ENCODE peak calls at places on chromosomes 1 and 21, in eight cellular contexts. M is HAP-1; K is mucosa of descending colon; J is left lung; B is heart left ventricle; R is NB4; D is lower lobe of right lung; X is CD8-positive, alpha-beta T cell. Z is an unnamed sample.

GRCh38 chr1:25611843-25612242 is 4.7 kb upstream of the MAN1C1 start:
- DNase-seq in M (no peak), J (no peak), B (no peak), X (no peak), D (no peak), R (no peak), K (no peak), Z (no peak)

GRCh38 chr21:33042812-33043211 is 17.1 kb downstream of the OLIG2 start:
- DNase-seq in R (no peak), B (no peak), J (no peak), K (no peak), M (no peak), X (no peak), D (no peak), Z (no peak)

GRCh38 chr21:39885119-39885848 is 18.0 kb downstream of the PCP4 start:
- DNase-seq in B (peak), R (peak), X (no peak), M (no peak), K (no peak), D (no peak), J (no peak), Z (no peak)

GRCh38 chr1:23966973-23967493 is 7.4 kb downstream of the PNRC2 start:
- DNase-seq in J (no peak), M (no peak), D (no peak), K (no peak), R (no peak), B (no peak), X (no peak), Z (no peak)

GRCh38 chr21:41603476-41603875 is 95.5 kb upstream of the TMPRSS2 start:
- DNase-seq in J (no peak), M (no peak), K (no peak), X (no peak), B (no peak), R (no peak), D (no peak), Z (no peak)

GRCh38 chr1:36836196-36836883 is 198.0 kb downstream of the GRIK3 start:
- DNase-seq in B (no peak), D (no peak), J (no peak), R (no peak), K (no peak), M (no peak), X (no peak), Z (no peak)

GRCh38 chr1:192939440-192939839 is 119.7 kb downstream of the UCHL5 start:
- DNase-seq in B (no peak), J (no peak), D (no peak), X (no peak), R (no peak), M (peak), K (no peak), Z (no peak)

GRCh38 chr1:111234258-111234657 is 6.7 kb downstream of the CHI3L2 start:
- DNase-seq in R (no peak), X (no peak), K (no peak), B (no peak), J (no peak), M (no peak), D (no peak), Z (no peak)

GRCh38 chr1:235403598-235403997 is 36.4 kb downstream of the TBCE start:
- DNase-seq in B (no peak), J (no peak), D (no peak), M (no peak), R (no peak), X (no peak), K (no peak), Z (no peak)

GRCh38 chr21:28928578-28929124 is 64.0 kb downstream of the LTN1 start:
- DNase-seq in K (no peak), B (no peak), R (no peak), X (no peak), D (no peak), J (no peak), M (no peak), Z (no peak)

GRCh38 chr1:209746469-209747269 is 9.2 kb upstream of the TRAF3IP3 start:
- DNase-seq in J (no peak), X (no peak), D (no peak), K (no peak), B (no peak), R (no peak), M (no peak), Z (no peak)

GRCh38 chr1:84946631-84947030 is 50.3 kb downstream of the MCOLN2 start:
- DNase-seq in K (no peak), B (no peak), R (no peak), M (peak), D (no peak), X (no peak), J (no peak), Z (no peak)

GRCh38 chr21:39715804-39716397 is 29.1 kb upstream of the IGSF5 start:
- DNase-seq in J (no peak), X (peak), R (peak), M (no peak), B (peak), D (no peak), K (no peak), Z (peak)

GRCh38 chr1:45205910-45206721 is at the start of gene ZSWIM5:
- DNase-seq in J (peak), D (peak), X (peak), R (peak), B (peak), K (peak), M (peak), Z (peak)

GRCh38 chr1:117672756-117673155 is 66.9 kb downstream of the TENT5C start:
- DNase-seq in M (no peak), K (no peak), B (peak), D (no peak), J (no peak), R (no peak), X (peak), Z (peak)

GRCh38 chr1:116506132-116507004 is 64.5 kb downstream of the CD58 start:
- DNase-seq in X (no peak), M (no peak), B (no peak), K (no peak), R (no peak), J (no peak), D (no peak), Z (no peak)

GRCh38 chr1:183877321-183877720 is 72.4 kb downstream of the RGL1 start:
- DNase-seq in B (peak), J (peak), K (no peak), R (no peak), X (no peak), M (no peak), D (peak), Z (no peak)

GRCh38 chr1:32538887-32539583 is at the start of gene ZBTB8A:
- DNase-seq in B (peak), K (no peak), X (no peak), J (peak), M (peak), R (peak), D (peak), Z (peak)

GRCh38 chr1:67572594-67573221 is 112.3 kb upstream of the GADD45A start:
- DNase-seq in K (peak), D (peak), B (no peak), X (no peak), R (no peak), M (no peak), J (peak), Z (peak)

GRCh38 chr21:26117324-26117971 is 53.1 kb downstream of the APP start:
- DNase-seq in X (no peak), R (no peak), K (no peak), J (no peak), B (no peak), M (no peak), D (no peak), Z (no peak)

GRCh38 chr1:227944931-227945890 is 2.5 kb downstream of the WNT9A start:
- DNase-seq in R (no peak), J (no peak), B (peak), K (peak), X (peak), M (no peak), D (no peak), Z (peak)

GRCh38 chr1:12407050-12407961 is 177.5 kb downstream of the VPS13D start:
- DNase-seq in M (no peak), X (no peak), B (no peak), R (peak), D (no peak), J (no peak), K (no peak), Z (peak)

GRCh38 chr1:28682840-28683239 is 14.3 kb downstream of the GMEB1 start:
- DNase-seq in B (no peak), D (no peak), R (peak), X (no peak), M (no peak), K (no peak), J (no peak), Z (no peak)

GRCh38 chr1:230153655-230154296 is 86.7 kb downstream of the GALNT2 start:
- DNase-seq in J (no peak), K (no peak), X (no peak), R (peak), D (peak), M (peak), B (no peak), Z (no peak)

GRCh38 chr1:111841746-111842145 is 86.0 kb downstream of the DDX20 start:
- DNase-seq in B (no peak), R (no peak), J (no peak), D (no peak), M (no peak), K (no peak), X (no peak), Z (no peak)

GRCh38 chr1:151255381-151255780 is 847 bp downstream of the PSMD4 start:
- DNase-seq in M (no peak), B (no peak), K (no peak), J (no peak), R (no peak), X (no peak), D (no peak), Z (no peak)

GRCh38 chr1:23597635-23598388 is 38.5 kb upstream of the ID3 start:
- DNase-seq in J (no peak), M (peak), R (no peak), B (no peak), D (no peak), X (no peak), K (no peak), Z (no peak)

GRCh38 chr1:184755226-184756065 is 788 bp upstream of the EDEM3 start:
- DNase-seq in J (no peak), K (no peak), X (no peak), M (peak), D (no peak), R (peak), B (no peak), Z (peak)

GRCh38 chr21:29738730-29739129 is 201.1 kb downstream of the GRIK1 start:
- DNase-seq in D (no peak), R (no peak), B (no peak), K (no peak), X (no peak), J (no peak), M (no peak), Z (no peak)

GRCh38 chr21:41877901-41878830 is 978 bp downstream of the PRDM15 start:
- DNase-seq in K (peak), B (no peak), X (peak), M (no peak), D (peak), R (peak), J (no peak), Z (peak)

GRCh38 chr1:21665711-21666571 is 3.2 kb downstream of the RAP1GAP start:
- DNase-seq in R (peak), M (no peak), K (no peak), D (no peak), X (peak), J (no peak), B (peak), Z (no peak)

GRCh38 chr1:92792340-92792782 is 7.5 kb upstream of the EVI5 start:
- DNase-seq in J (no peak), M (peak), X (no peak), D (no peak), R (no peak), B (no peak), K (no peak), Z (no peak)

GRCh38 chr21:45109831-45110492 is 35.6 kb downstream of the ADARB1 start:
- DNase-seq in D (no peak), B (no peak), K (no peak), R (peak), J (no peak), M (no peak), X (no peak), Z (no peak)
- H3K4me3 ChIP-seq in D (peak), B (peak), K (no peak), R (peak), J (no peak), M (no peak), X (peak), Z (no peak)

DNA sequence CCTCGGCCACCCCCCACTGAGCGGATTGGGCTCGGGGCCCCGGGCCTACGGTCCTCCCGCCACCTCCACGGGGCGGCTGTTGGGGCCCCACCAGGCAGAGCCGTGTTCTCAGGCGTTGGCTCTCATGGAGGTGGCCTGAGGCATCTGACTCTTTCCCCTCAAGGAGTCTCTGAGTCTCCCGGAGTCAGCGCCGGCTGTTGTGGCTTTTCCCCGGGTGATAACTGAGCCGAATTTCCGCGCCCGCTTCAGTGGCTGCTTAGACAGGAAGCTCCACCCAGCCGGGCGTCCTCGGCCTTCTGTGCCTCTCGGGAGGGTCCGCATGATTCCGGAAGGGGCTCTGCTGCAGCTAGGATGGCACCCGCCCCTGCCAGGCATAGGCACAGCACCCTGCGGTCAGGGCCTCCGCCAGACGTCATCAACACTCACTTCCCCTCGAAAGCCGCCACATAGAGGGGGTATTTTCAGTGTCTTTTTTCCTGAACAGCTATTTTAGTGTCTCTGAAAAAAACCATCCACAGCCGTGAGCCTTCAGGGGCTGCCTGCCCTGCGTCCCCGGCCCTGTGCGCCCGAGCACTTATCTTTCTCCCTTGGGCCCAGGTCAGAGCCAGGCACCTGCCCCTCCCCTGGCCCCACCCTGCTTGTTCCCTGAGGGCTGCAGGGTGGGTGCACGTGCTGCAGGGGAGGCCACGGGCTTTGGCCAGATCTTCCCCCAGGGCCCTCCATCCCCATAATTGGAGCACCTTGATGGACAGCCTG is 72.9 kb downstream of the SKI start:
- DNase-seq in D (peak), M (no peak), X (peak), J (peak), K (peak), B (peak), R (peak), Z (peak)
- H3K4me3 ChIP-seq in D (peak), M (no peak), X (peak), J (peak), K (no peak), B (peak), R (no peak), Z (peak)

GRCh38 chr1:197915797-197916686 is 1.1 kb upstream of the LHX9 start:
- DNase-seq in D (peak), K (no peak), B (peak), J (no peak), M (peak), X (no peak), R (peak), Z (peak)

GRCh38 chr1:197918815-197919522 is 1.8 kb downstream of the LHX9 start:
- DNase-seq in D (no peak), K (no peak), J (no peak), B (no peak), R (no peak), M (peak), X (no peak), Z (no peak)

GRCh38 chr1:197919523-197920301 is 2.5 kb downstream of the LHX9 start:
- DNase-seq in R (no peak), D (peak), J (no peak), X (peak), K (no peak), M (no peak), B (no peak), Z (no peak)

GRCh38 chr1:197917553-197917812 is 311 bp downstream of the LHX9 start:
- DNase-seq in M (no peak), B (no peak), J (no peak), D (no peak), K (no peak), R (no peak), X (no peak), Z (no peak)

GRCh38 chr1:197917813-197918646 is 858 bp downstream of the LHX9 start:
- DNase-seq in X (no peak), J (no peak), D (peak), M (peak), B (no peak), R (peak), K (no peak), Z (no peak)
- H3K4me3 ChIP-seq in X (peak), J (peak), D (peak), M (peak), B (peak), R (peak), K (no peak), Z (peak)

GRCh38 chr1:207883660-207884245 is 27.2 kb downstream of the CD34 start:
- DNase-seq in R (no peak), M (no peak), B (no peak), K (no peak), J (no peak), X (no peak), D (no peak), Z (no peak)
- H3K4me3 ChIP-seq in R (no peak), M (no peak), B (peak), K (no peak), J (peak), X (peak), D (peak), Z (no peak)

GRCh38 chr1:226187380-226187779 is 839 bp upstream of the ACBD3 start:
- DNase-seq in R (no peak), D (no peak), K (no peak), B (no peak), J (no peak), M (no peak), X (no peak), Z (no peak)

GRCh38 chr1:226185153-226186036 is 1.1 kb downstream of the ACBD3 start:
- DNase-seq in M (no peak), J (no peak), X (no peak), B (no peak), K (no peak), D (no peak), R (peak), Z (no peak)

GRCh38 chr1:226186124-226187018 is at the start of gene ACBD3:
- DNase-seq in B (peak), M (peak), X (peak), R (peak), K (peak), J (peak), D (peak), Z (peak)

GRCh38 chr1:226181996-226182714 is 4.4 kb downstream of the ACBD3 start:
- DNase-seq in D (peak), X (no peak), M (peak), J (peak), B (peak), R (peak), K (peak), Z (peak)

DNA sequence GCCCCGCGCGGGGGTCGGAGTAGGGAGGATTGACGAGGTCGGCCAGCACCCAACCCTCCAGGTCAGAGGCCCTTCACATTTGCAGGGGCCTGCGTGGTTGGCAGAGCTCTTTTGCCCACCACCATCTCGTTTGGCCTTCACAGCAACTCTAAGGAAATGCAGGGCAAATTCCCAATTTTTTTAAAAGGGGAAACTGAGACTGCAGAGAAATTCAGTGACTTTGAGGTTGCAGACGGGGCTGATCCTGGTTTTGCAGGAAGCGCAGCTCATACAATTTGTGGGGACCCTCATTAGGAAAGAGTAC is 430 bp upstream of the ACBD3 start:
- DNase-seq in M (no peak), B (no peak), D (no peak), X (no peak), R (no peak), K (no peak), J (no peak), Z (no peak)
- H3K4me3 ChIP-seq in M (peak), B (peak), D (peak), X (peak), R (peak), K (peak), J (peak), Z (peak)

GRCh38 chr1:87004857-87005256 is 90.4 kb downstream of the HS2ST1 start:
- DNase-seq in B (no peak), D (no peak), X (no peak), R (no peak), K (no peak), M (no peak), J (no peak), Z (no peak)

DNA sequence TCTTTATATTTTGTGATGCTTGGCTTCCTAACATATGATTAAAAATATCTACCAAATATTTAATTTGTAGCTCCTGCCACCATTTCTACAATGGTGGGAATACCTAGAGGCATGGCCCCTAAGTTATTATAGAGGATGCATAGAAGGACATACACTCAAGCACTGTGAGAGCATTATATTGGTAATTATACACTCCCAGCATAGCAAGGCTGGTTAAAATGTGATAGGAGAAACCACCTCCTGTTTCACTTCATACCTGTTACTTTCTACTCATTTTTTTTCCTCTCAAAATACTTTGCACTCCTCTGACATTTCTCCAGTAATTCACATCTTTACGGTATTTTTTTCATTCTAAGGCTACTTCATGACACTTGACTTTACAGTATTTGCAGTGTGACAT is 92.9 kb downstream of the HS2ST1 start:
- DNase-seq in B (no peak), K (no peak), D (no peak), J (no peak), R (no peak), M (no peak), X (no peak), Z (no peak)
- H3K4me3 ChIP-seq in B (no peak), K (no peak), D (no peak), J (no peak), R (no peak), M (no peak), X (no peak), Z (no peak)

GRCh38 chr21:31550070-31550469 is 109.4 kb upstream of the SOD1 start:
- DNase-seq in R (no peak), B (no peak), K (no peak), X (no peak), D (no peak), J (no peak), M (no peak), Z (no peak)
- H3K4me3 ChIP-seq in R (no peak), B (no peak), K (no peak), X (no peak), D (no peak), J (no peak), M (no peak), Z (no peak)

GRCh38 chr1:223089250-223089649 is 53.8 kb downstream of the TLR5 start:
- DNase-seq in K (no peak), M (no peak), X (no peak), J (no peak), R (no peak), D (no peak), B (no peak), Z (no peak)
- H3K4me3 ChIP-seq in K (no peak), M (no peak), X (no peak), J (no peak), R (no peak), D (no peak), B (no peak), Z (no peak)

DNA sequence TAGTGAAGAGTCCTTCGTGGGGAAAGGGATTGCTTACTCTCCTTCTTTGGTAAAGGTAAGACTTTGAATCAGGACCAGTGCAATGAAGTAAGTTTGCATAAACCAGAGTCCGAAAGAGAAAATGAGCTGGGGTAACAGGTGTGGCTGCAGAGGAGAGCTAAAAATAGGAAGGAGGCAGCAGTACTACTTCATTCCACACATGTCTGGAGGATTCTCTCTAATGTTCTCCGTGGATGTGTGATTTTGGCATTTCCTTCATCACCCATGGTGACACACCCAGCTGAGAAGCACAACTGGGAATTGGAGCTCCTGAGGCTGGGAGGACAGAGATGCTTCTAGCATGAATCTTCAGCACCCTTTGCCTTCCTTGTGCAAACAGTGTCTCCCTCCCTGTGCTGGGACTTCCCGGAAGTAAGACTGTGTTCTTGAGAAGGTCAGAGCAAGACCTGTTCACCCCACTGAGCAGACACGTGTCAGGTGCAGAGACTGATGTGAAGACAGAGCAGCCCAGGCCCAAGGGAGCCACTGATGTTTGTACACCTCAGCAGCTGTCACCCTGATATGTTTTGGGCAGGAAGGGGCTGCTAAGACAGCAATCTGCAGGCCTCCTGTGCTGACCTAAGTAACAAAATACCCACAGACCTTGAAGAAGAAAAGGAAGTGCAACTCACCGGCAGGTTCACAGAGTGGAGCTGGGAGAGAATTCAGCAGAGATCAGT is 13.3 kb downstream of the FCRL1 start:
- DNase-seq in D (no peak), B (no peak), M (no peak), R (no peak), K (peak), X (no peak), J (no peak), Z (no peak)
- H3K4me3 ChIP-seq in D (no peak), B (no peak), M (no peak), R (no peak), K (no peak), X (no peak), J (no peak), Z (no peak)